ENCODE peak calls at places on chromosomes 13 and 19, in six cellular contexts. One of them, this sample, is unnamed.

GRCh38 chr13:111318396-111318795 is 2.0 kb upstream of the TEX29 start:
- DNase-seq in PC-3: no peak
- DNase-seq in neuronal stem cell: no peak
- DNase-seq in IMR-90: peak; percentile 9
- DNase-seq in trophoblast cell: peak; percentile 8
- DNase-seq in fibroblast of lung: no peak
- DNase-seq in this sample: no peak

GRCh38 chr13:93235258-93236015 is 8.8 kb downstream of the GPC6 start:
- DNase-seq in IMR-90: peak; percentile 80
- DNase-seq in fibroblast of lung: no peak
- DNase-seq in trophoblast cell: no peak
- DNase-seq in PC-3: no peak
- DNase-seq in neuronal stem cell: no peak
- DNase-seq in this sample: no peak

GRCh38 chr19:29887498-29887897 is 54.5 kb upstream of the URI1 start:
- DNase-seq in trophoblast cell: no peak
- DNase-seq in PC-3: no peak
- DNase-seq in neuronal stem cell: no peak
- DNase-seq in fibroblast of lung: no peak
- DNase-seq in IMR-90: peak; percentile 10
- DNase-seq in this sample: no peak

GRCh38 chr19:43532571-43532961 is 422 bp upstream of the ZNF575 start:
- DNase-seq in neuronal stem cell: no peak
- DNase-seq in fibroblast of lung: no peak
- DNase-seq in PC-3: no peak
- DNase-seq in trophoblast cell: no peak
- DNase-seq in IMR-90: no peak
- DNase-seq in this sample: no peak

GRCh38 chr13:73428706-73429105 is 369.9 kb downstream of the KLF5 start:
- DNase-seq in PC-3: peak; percentile 34
- DNase-seq in IMR-90: no peak
- DNase-seq in neuronal stem cell: no peak
- DNase-seq in fibroblast of lung: no peak
- DNase-seq in trophoblast cell: peak; percentile 44
- DNase-seq in this sample: peak; percentile 59

GRCh38 chr19:48461982-48462655 is 6.7 kb downstream of the KCNJ14 start:
- DNase-seq in fibroblast of lung: no peak
- DNase-seq in PC-3: no peak
- DNase-seq in neuronal stem cell: no peak
- DNase-seq in IMR-90: no peak
- DNase-seq in trophoblast cell: no peak
- DNase-seq in this sample: no peak

GRCh38 chr19:46537136-46538097 is 41.8 kb upstream of the PNMA8B start:
- DNase-seq in fibroblast of lung: peak; percentile 40
- DNase-seq in neuronal stem cell: no peak
- DNase-seq in trophoblast cell: peak; percentile 73
- DNase-seq in IMR-90: peak; percentile 29
- DNase-seq in PC-3: peak; percentile 54
- DNase-seq in this sample: peak; percentile 17

GRCh38 chr19:29303035-29303706 is 90.2 kb upstream of the UQCRFS1 start:
- DNase-seq in fibroblast of lung: no peak
- DNase-seq in neuronal stem cell: no peak
- DNase-seq in trophoblast cell: no peak
- DNase-seq in PC-3: no peak
- DNase-seq in IMR-90: no peak
- DNase-seq in this sample: no peak

GRCh38 chr19:9040131-9040530 is 29.9 kb upstream of the MUC16 start:
- DNase-seq in neuronal stem cell: no peak
- DNase-seq in IMR-90: no peak
- DNase-seq in PC-3: peak; percentile 74
- DNase-seq in trophoblast cell: peak; percentile 58
- DNase-seq in fibroblast of lung: no peak
- DNase-seq in this sample: peak; percentile 3

GRCh38 chr19:35126624-35126959 is 8.3 kb downstream of the LGI4 start:
- DNase-seq in PC-3: no peak
- DNase-seq in IMR-90: no peak
- DNase-seq in fibroblast of lung: no peak
- DNase-seq in neuronal stem cell: no peak
- DNase-seq in trophoblast cell: no peak
- DNase-seq in this sample: no peak

GRCh38 chr19:13817018-13817614 is 21.9 kb downstream of the ZSWIM4 start:
- DNase-seq in IMR-90: no peak
- DNase-seq in neuronal stem cell: no peak
- DNase-seq in trophoblast cell: peak; percentile 34
- DNase-seq in fibroblast of lung: no peak
- DNase-seq in PC-3: no peak
- DNase-seq in this sample: no peak

GRCh38 chr13:112637017-112637801 is 49.3 kb upstream of the TUBGCP3 start:
- DNase-seq in trophoblast cell: peak; percentile 78
- DNase-seq in PC-3: no peak
- DNase-seq in IMR-90: no peak
- DNase-seq in fibroblast of lung: no peak
- DNase-seq in neuronal stem cell: no peak
- DNase-seq in this sample: no peak

GRCh38 chr19:47228168-47228936 is 2.6 kb downstream of the BBC3 start:
- DNase-seq in PC-3: no peak
- DNase-seq in fibroblast of lung: peak; percentile 11
- DNase-seq in neuronal stem cell: no peak
- DNase-seq in trophoblast cell: peak; percentile 30
- DNase-seq in IMR-90: peak; percentile 17
- DNase-seq in this sample: peak; percentile 26

GRCh38 chr13:33761744-33762143 is 56.2 kb upstream of the RFC3 start:
- DNase-seq in fibroblast of lung: no peak
- DNase-seq in PC-3: peak; percentile 41
- DNase-seq in neuronal stem cell: no peak
- DNase-seq in IMR-90: no peak
- DNase-seq in trophoblast cell: no peak
- DNase-seq in this sample: peak; percentile 12

GRCh38 chr13:98482476-98483444 is 94.1 kb downstream of the STK24 start:
- DNase-seq in PC-3: no peak
- DNase-seq in neuronal stem cell: no peak
- DNase-seq in trophoblast cell: no peak
- DNase-seq in IMR-90: peak; percentile 74
- DNase-seq in fibroblast of lung: peak; percentile 92
- DNase-seq in this sample: peak; percentile 67

GRCh38 chr13:41546372-41547252 is 89.3 kb downstream of the RGCC start:
- DNase-seq in IMR-90: peak; percentile 89
- DNase-seq in PC-3: peak; percentile 71
- DNase-seq in neuronal stem cell: no peak
- DNase-seq in fibroblast of lung: peak; percentile 51
- DNase-seq in trophoblast cell: no peak
- DNase-seq in this sample: peak; percentile 94

GRCh38 chr19:41564515-41565383 is 11.2 kb upstream of the CEACAM21 start:
- DNase-seq in trophoblast cell: no peak
- DNase-seq in IMR-90: no peak
- DNase-seq in neuronal stem cell: peak; percentile 38
- DNase-seq in PC-3: no peak
- DNase-seq in fibroblast of lung: no peak
- DNase-seq in this sample: no peak

GRCh38 chr13:92804346-92804745 is 422.3 kb upstream of the GPC6 start:
- DNase-seq in IMR-90: peak; percentile 64
- DNase-seq in PC-3: peak; percentile 51
- DNase-seq in fibroblast of lung: peak; percentile 29
- DNase-seq in neuronal stem cell: no peak
- DNase-seq in trophoblast cell: no peak
- DNase-seq in this sample: peak; percentile 63

GRCh38 chr13:90615236-90615635 is 732.3 kb upstream of the MIR17HG start:
- DNase-seq in fibroblast of lung: no peak
- DNase-seq in PC-3: no peak
- DNase-seq in trophoblast cell: no peak
- DNase-seq in neuronal stem cell: no peak
- DNase-seq in IMR-90: no peak
- DNase-seq in this sample: no peak

GRCh38 chr13:92224825-92225224 is 826.4 kb downstream of the GPC5 start:
- DNase-seq in fibroblast of lung: no peak
- DNase-seq in trophoblast cell: no peak
- DNase-seq in neuronal stem cell: no peak
- DNase-seq in PC-3: no peak
- DNase-seq in IMR-90: no peak
- DNase-seq in this sample: no peak

GRCh38 chr13:33242984-33243617 is 42.5 kb downstream of the STARD13 start:
- DNase-seq in neuronal stem cell: no peak
- DNase-seq in fibroblast of lung: no peak
- DNase-seq in IMR-90: no peak
- DNase-seq in PC-3: no peak
- DNase-seq in trophoblast cell: no peak
- DNase-seq in this sample: no peak

GRCh38 chr19:8340341-8341096 is 2.5 kb downstream of the KANK3 start:
- DNase-seq in fibroblast of lung: peak; percentile 91
- DNase-seq in PC-3: no peak
- DNase-seq in trophoblast cell: no peak
- DNase-seq in IMR-90: no peak
- DNase-seq in neuronal stem cell: no peak
- DNase-seq in this sample: no peak

GRCh38 chr19:4369109-4369887 is 25.9 kb downstream of the MPND start:
- DNase-seq in fibroblast of lung: no peak
- DNase-seq in trophoblast cell: no peak
- DNase-seq in neuronal stem cell: no peak
- DNase-seq in PC-3: no peak
- DNase-seq in IMR-90: no peak
- DNase-seq in this sample: peak; percentile 94

GRCh38 chr19:57655443-57655842 is 13.3 kb upstream of the ZSCAN4 start:
- DNase-seq in IMR-90: no peak
- DNase-seq in trophoblast cell: peak; percentile 48
- DNase-seq in neuronal stem cell: no peak
- DNase-seq in fibroblast of lung: no peak
- DNase-seq in PC-3: no peak
- DNase-seq in this sample: no peak

GRCh38 chr13:71730267-71730666 is 136.7 kb downstream of the DACH1 start:
- DNase-seq in PC-3: peak; percentile 39
- DNase-seq in IMR-90: no peak
- DNase-seq in trophoblast cell: no peak
- DNase-seq in neuronal stem cell: no peak
- DNase-seq in fibroblast of lung: no peak
- DNase-seq in this sample: no peak

DNA sequence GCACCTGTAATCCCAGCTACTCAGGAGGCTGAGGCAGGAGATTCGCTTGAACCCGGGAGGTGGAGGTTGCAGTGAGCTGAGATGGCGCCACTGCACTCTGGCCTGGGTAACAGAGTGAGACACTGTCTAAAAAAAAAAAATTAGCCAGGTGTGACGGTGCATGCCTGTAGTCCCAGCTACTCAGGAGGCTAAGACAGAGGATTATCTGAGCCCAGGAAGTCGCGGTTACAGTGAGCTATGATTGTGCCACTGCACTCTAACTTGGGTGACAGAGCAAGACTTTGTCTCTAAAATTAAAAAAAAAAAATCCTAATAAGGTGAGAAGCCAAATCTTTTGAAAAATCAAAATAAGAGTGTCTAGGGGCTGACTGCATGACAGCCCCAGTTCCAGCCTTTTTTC is 9.7 kb upstream of the CEBPA start:
- DNase-seq in neuronal stem cell: no peak
- DNase-seq in trophoblast cell: no peak
- DNase-seq in IMR-90: no peak
- DNase-seq in fibroblast of lung: no peak
- DNase-seq in PC-3: no peak
- DNase-seq in this sample: no peak
- H2AFZ ChIP-seq in neuronal stem cell: no peak overlapping the region
- H2AFZ ChIP-seq in trophoblast cell: no peak overlapping the region
- H2AFZ ChIP-seq in IMR-90: no peak overlapping the region
- H2AFZ ChIP-seq in fibroblast of lung: no peak overlapping the region
- H2AFZ ChIP-seq in PC-3: no peak overlapping the region
- H2AFZ ChIP-seq in this sample: no peak overlapping the region

GRCh38 chr19:1673645-1674292 is 21.4 kb upstream of the TCF3 start:
- DNase-seq in fibroblast of lung: no peak
- DNase-seq in trophoblast cell: no peak
- DNase-seq in IMR-90: no peak
- DNase-seq in PC-3: no peak
- DNase-seq in neuronal stem cell: no peak
- DNase-seq in this sample: no peak

GRCh38 chr19:1672038-1672768 is 19.8 kb upstream of the TCF3 start:
- DNase-seq in PC-3: peak; percentile 47
- DNase-seq in neuronal stem cell: no peak
- DNase-seq in fibroblast of lung: peak; percentile 40
- DNase-seq in trophoblast cell: peak; percentile 29
- DNase-seq in IMR-90: peak; percentile 30
- DNase-seq in this sample: no peak

GRCh38 chr19:1674293-1674679 is 21.9 kb upstream of the TCF3 start:
- DNase-seq in IMR-90: no peak
- DNase-seq in trophoblast cell: no peak
- DNase-seq in fibroblast of lung: no peak
- DNase-seq in PC-3: no peak
- DNase-seq in neuronal stem cell: no peak
- DNase-seq in this sample: no peak

GRCh38 chr19:1672769-1673644 is 20.6 kb upstream of the TCF3 start:
- DNase-seq in neuronal stem cell: no peak
- DNase-seq in trophoblast cell: no peak
- DNase-seq in IMR-90: no peak
- DNase-seq in PC-3: no peak
- DNase-seq in fibroblast of lung: no peak
- DNase-seq in this sample: no peak

GRCh38 chr19:1671716-1672037 is 19.3 kb upstream of the TCF3 start:
- DNase-seq in fibroblast of lung: no peak
- DNase-seq in PC-3: no peak
- DNase-seq in IMR-90: no peak
- DNase-seq in trophoblast cell: no peak
- DNase-seq in neuronal stem cell: no peak
- DNase-seq in this sample: no peak
- H3K4me3 ChIP-seq in fibroblast of lung: no peak overlapping the region
- H3K4me3 ChIP-seq in PC-3: peak overlapping the region; percentile 60
- H3K4me3 ChIP-seq in IMR-90: no peak overlapping the region
- H3K4me3 ChIP-seq in trophoblast cell: no peak overlapping the region
- H3K4me3 ChIP-seq in neuronal stem cell: no peak overlapping the region
- H3K4me3 ChIP-seq in this sample: no peak overlapping the region

GRCh38 chr13:103277959-103278673 is 211.9 kb upstream of the SLC10A2 start:
- DNase-seq in fibroblast of lung: no peak
- DNase-seq in neuronal stem cell: no peak
- DNase-seq in PC-3: no peak
- DNase-seq in IMR-90: no peak
- DNase-seq in trophoblast cell: no peak
- DNase-seq in this sample: no peak

GRCh38 chr13:103282571-103283450 is 216.6 kb upstream of the SLC10A2 start:
- DNase-seq in PC-3: peak; percentile 86
- DNase-seq in fibroblast of lung: peak; percentile 93
- DNase-seq in trophoblast cell: peak; percentile 94
- DNase-seq in IMR-90: peak; percentile 49
- DNase-seq in neuronal stem cell: no peak
- DNase-seq in this sample: peak; percentile 97

GRCh38 chr13:103287659-103288058 is 221.4 kb upstream of the SLC10A2 start:
- DNase-seq in IMR-90: no peak
- DNase-seq in trophoblast cell: no peak
- DNase-seq in neuronal stem cell: no peak
- DNase-seq in fibroblast of lung: no peak
- DNase-seq in PC-3: peak; percentile 70
- DNase-seq in this sample: peak; percentile 87

GRCh38 chr13:103288114-103288513 is 221.9 kb upstream of the SLC10A2 start:
- DNase-seq in PC-3: no peak
- DNase-seq in IMR-90: no peak
- DNase-seq in trophoblast cell: no peak
- DNase-seq in fibroblast of lung: no peak
- DNase-seq in neuronal stem cell: no peak
- DNase-seq in this sample: no peak

GRCh38 chr13:103283451-103283820 is 217.2 kb upstream of the SLC10A2 start:
- DNase-seq in trophoblast cell: peak; percentile 5
- DNase-seq in PC-3: no peak
- DNase-seq in IMR-90: no peak
- DNase-seq in fibroblast of lung: no peak
- DNase-seq in neuronal stem cell: no peak
- DNase-seq in this sample: no peak
- H3K9ac ChIP-seq in trophoblast cell: no peak overlapping the region
- H3K9ac ChIP-seq in PC-3: peak overlapping the region; percentile 78
- H3K9ac ChIP-seq in IMR-90: no peak overlapping the region
- H3K9ac ChIP-seq in fibroblast of lung: no peak overlapping the region
- H3K9ac ChIP-seq in neuronal stem cell: no peak overlapping the region
- H3K9ac ChIP-seq in this sample: no peak overlapping the region

GRCh38 chr13:29861694-29862110 is 11.3 kb upstream of the UBL3 start:
- DNase-seq in fibroblast of lung: peak; percentile 50
- DNase-seq in neuronal stem cell: no peak
- DNase-seq in PC-3: peak; percentile 82
- DNase-seq in IMR-90: peak; percentile 97
- DNase-seq in trophoblast cell: peak; percentile 99
- DNase-seq in this sample: peak; percentile 76
- H2AFZ ChIP-seq in fibroblast of lung: no peak overlapping the region
- H2AFZ ChIP-seq in neuronal stem cell: no peak overlapping the region
- H2AFZ ChIP-seq in PC-3: no peak overlapping the region
- H2AFZ ChIP-seq in IMR-90: peak overlapping the region; percentile 72
- H2AFZ ChIP-seq in trophoblast cell: no peak overlapping the region
- H2AFZ ChIP-seq in this sample: peak overlapping the region; percentile 15